ENCODE peak calls at places on chromosomes 11 and 22, in ten cellular contexts. One of them, this sample, is unnamed.

GRCh38 chr11:2358754-2359444 is 18.2 kb upstream of the CD81 start:
- DNase-seq in brain microvascular endothelial cell: no peak
- DNase-seq in right lobe of liver: no peak
- DNase-seq in dorsolateral prefrontal cortex: no peak
- DNase-seq in K562: no peak
- DNase-seq in A549: no peak
- DNase-seq in OCI-LY7: no peak
- DNase-seq in esophagus squamous epithelium: no peak
- DNase-seq in gastrocnemius medialis: no peak
- DNase-seq in transverse colon: no peak
- DNase-seq in this sample: no peak

GRCh38 chr22:26634189-26634588 is 12.4 kb downstream of the CRYBA4 start:
- DNase-seq in A549: no peak
- DNase-seq in K562: no peak
- DNase-seq in OCI-LY7: no peak
- DNase-seq in gastrocnemius medialis: no peak
- DNase-seq in dorsolateral prefrontal cortex: no peak
- DNase-seq in transverse colon: no peak
- DNase-seq in brain microvascular endothelial cell: no peak
- DNase-seq in right lobe of liver: no peak
- DNase-seq in esophagus squamous epithelium: no peak
- DNase-seq in this sample: no peak

GRCh38 chr11:103395612-103396011 is 286.4 kb downstream of the DYNC2H1 start:
- DNase-seq in transverse colon: no peak
- DNase-seq in K562: no peak
- DNase-seq in gastrocnemius medialis: no peak
- DNase-seq in OCI-LY7: no peak
- DNase-seq in dorsolateral prefrontal cortex: no peak
- DNase-seq in A549: peak
- DNase-seq in esophagus squamous epithelium: no peak
- DNase-seq in right lobe of liver: no peak
- DNase-seq in brain microvascular endothelial cell: peak
- DNase-seq in this sample: no peak

GRCh38 chr22:46823248-46823647 is 60.8 kb downstream of the TBC1D22A start:
- DNase-seq in OCI-LY7: no peak
- DNase-seq in dorsolateral prefrontal cortex: no peak
- DNase-seq in gastrocnemius medialis: no peak
- DNase-seq in brain microvascular endothelial cell: no peak
- DNase-seq in right lobe of liver: no peak
- DNase-seq in esophagus squamous epithelium: no peak
- DNase-seq in A549: no peak
- DNase-seq in K562: no peak
- DNase-seq in transverse colon: no peak
- DNase-seq in this sample: no peak

GRCh38 chr11:61124574-61125309 is 22.5 kb downstream of the CD5 start:
- DNase-seq in brain microvascular endothelial cell: no peak
- DNase-seq in esophagus squamous epithelium: no peak
- DNase-seq in K562: no peak
- DNase-seq in transverse colon: no peak
- DNase-seq in right lobe of liver: no peak
- DNase-seq in gastrocnemius medialis: no peak
- DNase-seq in A549: no peak
- DNase-seq in dorsolateral prefrontal cortex: no peak
- DNase-seq in OCI-LY7: no peak
- DNase-seq in this sample: no peak

GRCh38 chr11:119791701-119792151 is 62.7 kb upstream of the NECTIN1 start:
- DNase-seq in right lobe of liver: no peak
- DNase-seq in gastrocnemius medialis: no peak
- DNase-seq in OCI-LY7: no peak
- DNase-seq in esophagus squamous epithelium: no peak
- DNase-seq in dorsolateral prefrontal cortex: peak
- DNase-seq in brain microvascular endothelial cell: peak
- DNase-seq in transverse colon: no peak
- DNase-seq in K562: no peak
- DNase-seq in A549: peak
- DNase-seq in this sample: no peak

GRCh38 chr11:46677991-46678740 is 22.3 kb downstream of the ARHGAP1 start:
- DNase-seq in transverse colon: no peak
- DNase-seq in dorsolateral prefrontal cortex: no peak
- DNase-seq in OCI-LY7: no peak
- DNase-seq in gastrocnemius medialis: no peak
- DNase-seq in A549: peak
- DNase-seq in brain microvascular endothelial cell: no peak
- DNase-seq in esophagus squamous epithelium: no peak
- DNase-seq in K562: no peak
- DNase-seq in right lobe of liver: no peak
- DNase-seq in this sample: no peak

GRCh38 chr22:29143848-29144785 is 61.6 kb upstream of the EMID1 start:
- DNase-seq in brain microvascular endothelial cell: no peak
- DNase-seq in esophagus squamous epithelium: no peak
- DNase-seq in gastrocnemius medialis: peak
- DNase-seq in transverse colon: no peak
- DNase-seq in K562: no peak
- DNase-seq in right lobe of liver: no peak
- DNase-seq in A549: no peak
- DNase-seq in OCI-LY7: no peak
- DNase-seq in dorsolateral prefrontal cortex: no peak
- DNase-seq in this sample: peak

GRCh38 chr11:111762526-111762925 is 3.7 kb downstream of the PPP2R1B start:
- DNase-seq in brain microvascular endothelial cell: no peak
- DNase-seq in esophagus squamous epithelium: no peak
- DNase-seq in OCI-LY7: no peak
- DNase-seq in transverse colon: no peak
- DNase-seq in dorsolateral prefrontal cortex: no peak
- DNase-seq in right lobe of liver: no peak
- DNase-seq in gastrocnemius medialis: no peak
- DNase-seq in K562: no peak
- DNase-seq in A549: no peak
- DNase-seq in this sample: no peak

GRCh38 chr11:111765320-111765983 is 737 bp downstream of the PPP2R1B start:
- DNase-seq in transverse colon: no peak
- DNase-seq in brain microvascular endothelial cell: no peak
- DNase-seq in gastrocnemius medialis: no peak
- DNase-seq in K562: no peak
- DNase-seq in esophagus squamous epithelium: no peak
- DNase-seq in A549: no peak
- DNase-seq in dorsolateral prefrontal cortex: no peak
- DNase-seq in right lobe of liver: no peak
- DNase-seq in OCI-LY7: peak
- DNase-seq in this sample: no peak

GRCh38 chr11:111761056-111761455 is 5.1 kb downstream of the PPP2R1B start:
- DNase-seq in brain microvascular endothelial cell: no peak
- DNase-seq in transverse colon: no peak
- DNase-seq in dorsolateral prefrontal cortex: no peak
- DNase-seq in esophagus squamous epithelium: no peak
- DNase-seq in OCI-LY7: no peak
- DNase-seq in right lobe of liver: no peak
- DNase-seq in A549: no peak
- DNase-seq in gastrocnemius medialis: no peak
- DNase-seq in K562: no peak
- DNase-seq in this sample: no peak

GRCh38 chr11:111764621-111765020 is 1.6 kb downstream of the PPP2R1B start:
- DNase-seq in gastrocnemius medialis: no peak
- DNase-seq in right lobe of liver: no peak
- DNase-seq in OCI-LY7: no peak
- DNase-seq in esophagus squamous epithelium: no peak
- DNase-seq in A549: no peak
- DNase-seq in transverse colon: no peak
- DNase-seq in K562: no peak
- DNase-seq in dorsolateral prefrontal cortex: no peak
- DNase-seq in brain microvascular endothelial cell: no peak
- DNase-seq in this sample: no peak

GRCh38 chr11:111762981-111763643 is 3.1 kb downstream of the PPP2R1B start:
- DNase-seq in transverse colon: no peak
- DNase-seq in right lobe of liver: no peak
- DNase-seq in OCI-LY7: no peak
- DNase-seq in esophagus squamous epithelium: no peak
- DNase-seq in dorsolateral prefrontal cortex: no peak
- DNase-seq in A549: no peak
- DNase-seq in gastrocnemius medialis: no peak
- DNase-seq in K562: no peak
- DNase-seq in brain microvascular endothelial cell: no peak
- DNase-seq in this sample: no peak
- TF ChIP-seq CTCF in transverse colon: no peak
- TF ChIP-seq CTCF in right lobe of liver: no peak
- TF ChIP-seq CTCF in OCI-LY7: peak
- TF ChIP-seq CTCF in esophagus squamous epithelium: no peak
- TF ChIP-seq CTCF in dorsolateral prefrontal cortex: peak
- TF ChIP-seq CTCF in A549: no peak
- TF ChIP-seq CTCF in gastrocnemius medialis: no peak
- TF ChIP-seq CTCF in K562: no peak
- TF ChIP-seq CTCF in brain microvascular endothelial cell: peak
- TF ChIP-seq CTCF in this sample: no peak

GRCh38 chr11:40381481-40381880 is 1078.0 kb downstream of the LRRC4C start:
- DNase-seq in right lobe of liver: no peak
- DNase-seq in esophagus squamous epithelium: no peak
- DNase-seq in transverse colon: no peak
- DNase-seq in dorsolateral prefrontal cortex: no peak
- DNase-seq in OCI-LY7: no peak
- DNase-seq in gastrocnemius medialis: no peak
- DNase-seq in A549: no peak
- DNase-seq in K562: no peak
- DNase-seq in brain microvascular endothelial cell: no peak
- DNase-seq in this sample: no peak
- H3K27ac ChIP-seq in right lobe of liver: no peak
- H3K27ac ChIP-seq in esophagus squamous epithelium: no peak
- H3K27ac ChIP-seq in transverse colon: no peak
- H3K27ac ChIP-seq in dorsolateral prefrontal cortex: no peak
- H3K27ac ChIP-seq in OCI-LY7: no peak
- H3K27ac ChIP-seq in gastrocnemius medialis: no peak
- H3K27ac ChIP-seq in A549: no peak
- H3K27ac ChIP-seq in K562: no peak
- H3K27ac ChIP-seq in brain microvascular endothelial cell: no peak
- H3K27ac ChIP-seq in this sample: no peak

DNA sequence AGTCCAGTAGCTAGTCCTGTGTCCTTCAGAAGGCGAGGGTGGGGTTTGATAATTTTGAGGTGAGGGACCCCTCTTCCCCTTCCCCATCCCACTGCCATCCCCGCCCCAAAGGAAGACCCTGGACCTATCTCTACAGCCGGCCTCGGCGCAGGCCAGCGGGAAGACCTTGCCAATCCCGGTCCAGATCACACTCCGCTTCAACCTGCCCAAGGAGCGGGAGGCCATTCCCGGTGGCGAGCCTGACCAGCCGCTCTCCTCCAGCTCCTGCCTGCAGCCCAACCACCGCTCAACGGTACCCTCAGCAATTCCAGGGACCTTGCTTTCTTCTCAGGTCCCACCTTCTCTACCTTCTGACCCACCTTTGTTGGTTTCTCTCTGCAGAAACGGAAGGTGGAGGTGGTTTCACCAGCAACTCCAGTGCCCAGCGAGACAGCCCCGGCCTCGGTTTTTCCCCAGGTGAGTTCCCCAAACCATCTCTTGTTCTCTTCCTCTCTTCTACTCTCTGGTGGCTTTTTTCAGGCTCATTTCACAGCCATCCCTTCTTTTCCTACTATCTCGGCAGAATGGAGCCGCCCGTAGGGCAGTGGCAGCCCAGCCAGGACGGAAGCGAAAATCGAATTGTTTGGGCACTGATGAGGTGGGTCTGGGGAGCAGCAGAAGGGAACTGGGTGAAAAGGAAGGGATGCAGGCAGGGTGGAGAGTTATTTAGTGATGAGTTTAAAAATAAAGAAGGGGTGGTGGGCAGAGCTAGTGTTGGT is 1.3 kb downstream of the KAT5 start:
- DNase-seq in brain microvascular endothelial cell: no peak
- DNase-seq in OCI-LY7: no peak
- DNase-seq in A549: no peak
- DNase-seq in esophagus squamous epithelium: no peak
- DNase-seq in transverse colon: no peak
- DNase-seq in dorsolateral prefrontal cortex: no peak
- DNase-seq in right lobe of liver: no peak
- DNase-seq in K562: no peak
- DNase-seq in gastrocnemius medialis: no peak
- DNase-seq in this sample: no peak
- H3K4me3 ChIP-seq in brain microvascular endothelial cell: peak
- H3K4me3 ChIP-seq in OCI-LY7: peak
- H3K4me3 ChIP-seq in A549: peak
- H3K4me3 ChIP-seq in esophagus squamous epithelium: no peak
- H3K4me3 ChIP-seq in transverse colon: no peak
- H3K4me3 ChIP-seq in dorsolateral prefrontal cortex: peak
- H3K4me3 ChIP-seq in right lobe of liver: no peak
- H3K4me3 ChIP-seq in K562: peak
- H3K4me3 ChIP-seq in gastrocnemius medialis: peak
- H3K4me3 ChIP-seq in this sample: peak

GRCh38 chr22:43544282-43544673 is 132.5 kb downstream of the MPPED1 start:
- DNase-seq in OCI-LY7: no peak
- DNase-seq in K562: no peak
- DNase-seq in A549: no peak
- DNase-seq in gastrocnemius medialis: no peak
- DNase-seq in dorsolateral prefrontal cortex: no peak
- DNase-seq in transverse colon: no peak
- DNase-seq in brain microvascular endothelial cell: no peak
- DNase-seq in right lobe of liver: no peak
- DNase-seq in esophagus squamous epithelium: no peak
- DNase-seq in this sample: no peak

GRCh38 chr22:43543522-43544281 is 131.9 kb downstream of the MPPED1 start:
- DNase-seq in OCI-LY7: no peak
- DNase-seq in esophagus squamous epithelium: no peak
- DNase-seq in dorsolateral prefrontal cortex: no peak
- DNase-seq in right lobe of liver: no peak
- DNase-seq in K562: no peak
- DNase-seq in transverse colon: no peak
- DNase-seq in A549: no peak
- DNase-seq in brain microvascular endothelial cell: no peak
- DNase-seq in gastrocnemius medialis: no peak
- DNase-seq in this sample: no peak

GRCh38 chr22:43541022-43541421 is 129.2 kb downstream of the MPPED1 start:
- DNase-seq in dorsolateral prefrontal cortex: no peak
- DNase-seq in A549: no peak
- DNase-seq in esophagus squamous epithelium: no peak
- DNase-seq in brain microvascular endothelial cell: no peak
- DNase-seq in transverse colon: no peak
- DNase-seq in OCI-LY7: no peak
- DNase-seq in K562: no peak
- DNase-seq in right lobe of liver: no peak
- DNase-seq in gastrocnemius medialis: no peak
- DNase-seq in this sample: no peak

GRCh38 chr22:43541462-43542407 is 129.9 kb downstream of the MPPED1 start:
- DNase-seq in gastrocnemius medialis: no peak
- DNase-seq in K562: no peak
- DNase-seq in transverse colon: no peak
- DNase-seq in dorsolateral prefrontal cortex: no peak
- DNase-seq in right lobe of liver: no peak
- DNase-seq in brain microvascular endothelial cell: no peak
- DNase-seq in esophagus squamous epithelium: no peak
- DNase-seq in A549: no peak
- DNase-seq in OCI-LY7: no peak
- DNase-seq in this sample: no peak

DNA sequence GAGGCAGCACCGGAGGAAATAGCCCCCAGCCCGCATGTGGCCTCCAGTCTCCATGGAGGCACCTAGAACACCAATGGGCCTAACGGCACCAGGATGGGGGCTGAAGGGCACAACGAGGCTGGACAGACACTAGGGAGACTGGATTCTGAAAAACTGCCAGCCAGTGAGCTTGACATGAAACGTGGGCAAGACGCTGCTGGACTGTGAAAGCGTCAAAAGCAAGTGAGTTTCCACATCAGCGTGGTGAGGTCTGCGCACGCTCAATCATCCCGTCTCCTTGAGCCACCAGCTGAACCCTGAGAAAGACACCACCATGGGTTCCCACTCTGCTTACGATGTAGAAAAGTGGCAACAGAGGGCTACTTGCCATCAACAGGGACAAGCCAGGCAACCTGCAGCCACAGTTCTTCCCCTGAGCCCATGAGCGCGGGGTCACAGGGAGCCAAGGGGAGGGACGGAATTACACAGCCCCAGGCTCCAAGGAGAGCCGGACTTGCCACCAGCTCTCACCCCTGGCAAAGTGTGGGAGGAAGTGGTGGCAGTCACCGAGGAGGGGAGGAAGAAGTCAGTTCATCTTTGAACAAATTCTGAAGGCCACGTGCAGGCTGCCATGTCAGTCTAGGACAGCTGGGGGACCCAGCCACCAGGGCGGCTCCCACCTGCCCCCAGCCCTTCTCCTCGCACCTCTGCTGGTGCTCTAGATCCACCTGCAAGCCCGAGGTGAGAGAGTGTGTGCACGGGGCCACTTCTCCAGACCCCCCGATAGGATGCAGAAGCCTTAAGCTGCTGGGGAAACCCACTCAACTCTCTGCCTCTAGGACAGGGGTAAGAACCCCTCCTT is 131.1 kb downstream of the MPPED1 start:
- DNase-seq in OCI-LY7: no peak
- DNase-seq in right lobe of liver: peak
- DNase-seq in transverse colon: no peak
- DNase-seq in gastrocnemius medialis: no peak
- DNase-seq in brain microvascular endothelial cell: no peak
- DNase-seq in A549: no peak
- DNase-seq in dorsolateral prefrontal cortex: no peak
- DNase-seq in K562: no peak
- DNase-seq in esophagus squamous epithelium: no peak
- DNase-seq in this sample: no peak
- TF ChIP-seq CTCF in OCI-LY7: no peak
- TF ChIP-seq CTCF in right lobe of liver: no peak
- TF ChIP-seq CTCF in transverse colon: no peak
- TF ChIP-seq CTCF in gastrocnemius medialis: no peak
- TF ChIP-seq CTCF in brain microvascular endothelial cell: no peak
- TF ChIP-seq CTCF in A549: no peak
- TF ChIP-seq CTCF in dorsolateral prefrontal cortex: no peak
- TF ChIP-seq CTCF in K562: no peak
- TF ChIP-seq CTCF in esophagus squamous epithelium: no peak
- TF ChIP-seq CTCF in this sample: no peak